ENCODE peak calls at places on chromosome 16, in ten cellular contexts. V, Z, Y, E, O, K, I, F, S and W are unnamed samples.

GRCh38 chr16:14501331-14502255 is 128.5 kb downstream of the PARN start:
- DNase-seq in O (no peak), E (peak; percentile 94), V (peak; percentile 84), I (peak; percentile 42), F (peak; percentile 89), Y (no peak), K (no peak), Z (peak; percentile 98), S (peak; percentile 67), W (peak; percentile 93)

GRCh38 chr16:89956511-89957213 is 8.1 kb downstream of the DEF8 start:
- DNase-seq in S (no peak), I (no peak), Y (no peak), O (no peak), K (no peak), F (no peak), E (no peak), V (no peak), Z (no peak), W (no peak)

GRCh38 chr16:86549076-86549892 is 5.8 kb downstream of the MTHFSD start:
- DNase-seq in K (no peak), V (no peak), O (no peak), Y (no peak), S (no peak), I (no peak), E (no peak), Z (no peak), F (no peak), W (no peak)

GRCh38 chr16:54422159-54422558 is 135.6 kb upstream of the IRX3 start:
- DNase-seq in E (no peak), S (no peak), Z (no peak), F (peak; percentile 62), K (no peak), V (peak; percentile 43), O (no peak), Y (no peak), I (no peak), W (no peak)

GRCh38 chr16:88782454-88783390 is 2.3 kb downstream of the PIEZO1 start:
- DNase-seq in E (peak; percentile 84), Z (peak; percentile 85), O (peak; percentile 32), F (no peak), V (no peak), K (no peak), I (no peak), S (peak; percentile 48), Y (peak; percentile 59), W (no peak)

GRCh38 chr16:86886651-86887050 is 308.3 kb downstream of the FOXL1 start:
- DNase-seq in O (no peak), Z (peak; percentile 22), K (no peak), F (no peak), I (no peak), V (no peak), Y (no peak), S (no peak), E (peak; percentile 41), W (no peak)

GRCh38 chr16:48433116-48433848 is 48.1 kb upstream of the SIAH1 start:
- DNase-seq in S (no peak), O (no peak), I (no peak), E (no peak), Y (no peak), V (no peak), F (no peak), Z (no peak), K (no peak), W (no peak)

GRCh38 chr16:24253192-24253591 is 2.9 kb upstream of the CACNG3 start:
- DNase-seq in Z (peak; percentile 23), Y (peak; percentile 20), F (no peak), I (peak; percentile 68), S (peak; percentile 34), O (no peak), K (peak; percentile 49), E (peak; percentile 38), V (no peak), W (no peak)

GRCh38 chr16:50684823-50685455 is 3.8 kb upstream of the SNX20 start:
- DNase-seq in Y (no peak), E (no peak), F (no peak), I (no peak), V (no peak), K (peak; percentile 31), Z (no peak), O (no peak), S (no peak), W (no peak)

GRCh38 chr16:31085873-31086628 is 2.7 kb downstream of the PRSS53 start:
- DNase-seq in I (no peak), O (no peak), F (no peak), K (no peak), E (no peak), Z (no peak), V (no peak), S (no peak), Y (no peak), W (no peak)

GRCh38 chr16:48014349-48015135 is 141.3 kb downstream of the ABCC12 start:
- DNase-seq in V (no peak), Z (peak; percentile 89), K (no peak), I (no peak), S (peak; percentile 63), F (no peak), O (no peak), E (peak; percentile 57), Y (no peak), W (no peak)

GRCh38 chr16:80604600-80605355 is 64.0 kb downstream of the DYNLRB2 start:
- DNase-seq in K (no peak), F (no peak), Y (no peak), Z (no peak), I (no peak), V (no peak), E (no peak), O (no peak), S (no peak), W (no peak)

DNA sequence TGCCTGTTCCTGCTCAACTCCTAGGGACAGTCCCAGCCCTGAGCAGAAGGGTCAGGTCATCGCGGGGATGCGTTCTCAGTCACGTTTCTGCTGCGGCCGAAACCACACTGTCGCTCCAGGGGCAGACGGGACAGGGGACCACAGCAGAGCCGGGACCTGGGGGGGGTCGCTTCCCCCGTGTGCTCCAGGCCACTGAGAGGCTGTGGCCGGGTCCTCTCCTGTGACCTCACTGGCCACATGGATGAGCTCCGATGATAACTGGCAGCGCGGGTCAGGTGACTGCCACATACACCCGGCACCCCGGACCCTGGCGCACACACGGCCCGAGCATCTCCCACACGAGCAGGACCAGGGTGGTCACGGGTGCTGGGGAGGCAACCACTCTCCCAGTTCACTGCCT is 12.8 kb downstream of the GNPTG start:
- DNase-seq in S (no peak), K (no peak), F (no peak), E (no peak), Y (no peak), Z (no peak), I (no peak), O (no peak), V (no peak), W (no peak)
- H3K36me3 ChIP-seq in S (peaks cover 29% of the 10 kb centered on the region), K (peaks cover 4% of the 10 kb centered on the region), F (peaks cover 96% of the 10 kb centered on the region), E (peaks cover 55% of the 10 kb centered on the region), Y (peaks cover 5% of the 10 kb centered on the region), Z (peaks cover 24% of the 10 kb centered on the region), I (peaks cover 54% of the 10 kb centered on the region), O (peaks cover 9% of the 10 kb centered on the region), V (peaks cover 3% of the 10 kb centered on the region), W (peaks cover 56% of the 10 kb centered on the region)

DNA sequence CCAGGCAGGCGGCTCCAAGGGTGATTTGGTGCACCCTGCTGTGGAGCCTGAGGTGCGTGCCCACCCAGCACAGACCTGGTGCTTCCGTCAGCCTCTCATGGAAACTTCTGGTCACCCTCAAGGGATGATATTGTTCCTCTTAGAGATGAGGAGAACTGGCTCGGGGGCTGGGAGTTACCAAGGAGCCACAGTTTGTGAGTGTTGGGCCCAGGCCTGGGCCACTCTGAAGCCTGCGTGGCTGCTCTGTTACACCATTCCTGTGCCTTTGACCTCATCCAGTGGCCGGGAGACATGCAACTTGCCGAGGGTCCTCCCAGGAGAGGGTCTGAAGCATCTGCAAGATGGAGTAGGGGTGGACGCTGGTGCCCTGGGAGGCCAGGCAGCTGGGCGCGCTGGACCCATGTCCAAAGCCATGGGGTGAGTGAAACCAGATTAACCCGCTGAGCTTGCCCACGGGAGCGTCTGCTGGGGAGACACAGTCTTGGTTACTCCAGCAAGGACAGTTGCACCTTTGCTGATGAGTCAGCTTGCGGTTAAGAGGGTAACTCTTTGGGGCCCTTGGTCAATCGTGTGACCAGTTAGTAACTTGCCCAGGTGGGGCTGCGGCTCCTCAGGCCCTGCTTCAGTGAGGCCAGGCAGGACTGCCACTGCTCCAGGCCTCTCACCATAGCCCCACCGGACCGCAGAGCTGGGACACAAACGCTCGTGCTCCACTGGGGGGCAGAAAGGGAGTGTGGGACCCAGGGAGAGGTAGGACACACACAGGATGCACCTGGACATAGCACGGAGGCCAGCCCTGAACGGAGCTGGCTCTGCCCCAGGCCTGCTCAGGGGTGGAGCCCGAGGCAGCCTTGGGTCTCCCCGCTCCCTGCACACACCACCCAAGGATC is 7.5 kb downstream of the C16orf90 start:
- DNase-seq in S (no peak), Z (no peak), Y (no peak), K (no peak), O (no peak), F (no peak), I (no peak), V (no peak), E (no peak), W (no peak)
- H3K36me3 ChIP-seq in S (peaks cover 11% of the 10 kb centered on the region), Z (peaks cover 21% of the 10 kb centered on the region), Y (peaks cover 29% of the 10 kb centered on the region), K (peaks cover 4% of the 10 kb centered on the region), O (peaks cover 15% of the 10 kb centered on the region), F (peaks cover 55% of the 10 kb centered on the region), I (peaks cover 49% of the 10 kb centered on the region), V (peaks cover 3% of the 10 kb centered on the region), E (peaks cover 44% of the 10 kb centered on the region), W (peaks cover 38% of the 10 kb centered on the region)

GRCh38 chr16:75172578-75172977 is 24.3 kb downstream of the ZFP1 start:
- DNase-seq in E (no peak), Z (no peak), I (no peak), O (no peak), Y (no peak), K (no peak), F (no peak), S (no peak), V (no peak), W (no peak)

GRCh38 chr16:75175074-75175473 is 26.8 kb downstream of the ZFP1 start:
- DNase-seq in E (no peak), Y (no peak), K (no peak), S (no peak), Z (no peak), O (no peak), F (no peak), V (no peak), I (no peak), W (no peak)

GRCh38 chr16:75169899-75170405 is 21.6 kb downstream of the ZFP1 start:
- DNase-seq in S (no peak), K (no peak), O (no peak), E (no peak), I (no peak), Y (no peak), F (no peak), V (no peak), Z (no peak), W (no peak)
- H3K36me3 ChIP-seq in S (peaks cover 8% of the 10 kb centered on the region), K (peaks cover 11% of the 10 kb centered on the region), O (peaks cover 49% of the 10 kb centered on the region), E (peaks cover 36% of the 10 kb centered on the region), I (peaks cover 43% of the 10 kb centered on the region), Y (peaks cover 35% of the 10 kb centered on the region), F (peaks cover 58% of the 10 kb centered on the region), V (peaks cover 57% of the 10 kb centered on the region), Z (peaks cover 2% of the 10 kb centered on the region), W (peaks cover 61% of the 10 kb centered on the region)

DNA sequence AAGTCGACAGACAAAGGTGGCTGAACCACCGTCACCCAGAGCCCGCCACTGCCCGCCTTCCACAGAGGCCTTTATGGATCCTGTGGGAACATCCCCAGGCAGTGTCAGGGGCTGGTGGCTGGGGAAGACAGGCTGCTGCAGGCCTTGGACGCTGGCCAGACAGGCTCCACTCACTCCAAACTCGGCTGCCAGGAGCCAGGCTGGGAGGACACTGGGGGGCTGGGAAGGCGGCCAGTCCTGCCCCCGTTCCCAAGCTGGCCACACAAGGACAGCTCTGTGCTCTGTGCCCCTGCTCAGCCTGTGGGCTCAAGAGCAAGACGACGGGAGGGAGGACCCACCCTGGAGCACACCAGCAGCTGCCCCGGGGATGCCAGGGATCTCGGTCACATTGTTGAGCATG is 7.6 kb upstream of the LCAT start:
- DNase-seq in K (no peak), V (no peak), Z (no peak), O (no peak), F (no peak), S (no peak), I (no peak), E (no peak), Y (no peak), W (no peak)
- H3K36me3 ChIP-seq in K (no peaks in the 10 kb centered on the region), V (peaks cover 19% of the 10 kb centered on the region), Z (peaks cover 57% of the 10 kb centered on the region), O (peaks cover 6% of the 10 kb centered on the region), F (peaks cover 100% of the 10 kb centered on the region), S (peaks cover 7% of the 10 kb centered on the region), I (peaks cover 66% of the 10 kb centered on the region), E (peaks cover 83% of the 10 kb centered on the region), Y (peaks cover 10% of the 10 kb centered on the region), W (peaks cover 99% of the 10 kb centered on the region)